ENCODE peak calls at places on chromosomes 6 and 20, in five cellular contexts. S is K562, M is GM12878, P is SK-N-SH, R is HepG2. O is an unnamed sample.

GRCh38 chr6:31659649-31660223 is 842 bp downstream of the C6orf47 start:
- DNase-seq in S (no peak), M (no peak), P (no peak), R (no peak), O (no peak)

GRCh38 chr6:133890941-133891813 is 2.3 kb downstream of the TCF21 start:
- DNase-seq in S (no peak), M (no peak), P (peak; percentile 59), R (no peak), O (peak; percentile 59)

GRCh38 chr20:17631576-17632319 is 50.3 kb downstream of the RRBP1 start:
- DNase-seq in S (no peak), M (no peak), P (no peak), R (no peak), O (no peak)

GRCh38 chr6:13453771-13454251 is 33.6 kb downstream of the GFOD1 start:
- DNase-seq in S (no peak), M (peak; percentile 65), P (no peak), R (no peak), O (no peak)

GRCh38 chr6:66558189-66558588 is 851.2 kb upstream of the EYS start:
- DNase-seq in S (no peak), M (no peak), P (no peak), R (peak; percentile 7), O (peak; percentile 6)

GRCh38 chr20:59935457-59936185 is 2.2 kb upstream of the SYCP2 start:
- DNase-seq in S (no peak), M (no peak), P (no peak), R (no peak), O (no peak)

GRCh38 chr6:150967910-150968309 is 102.4 kb downstream of the MTHFD1L start:
- DNase-seq in S (no peak), M (no peak), P (no peak), R (no peak), O (no peak)

GRCh38 chr6:43683708-43684455 is 3.7 kb downstream of the MRPS18A start:
- DNase-seq in S (no peak), M (no peak), P (no peak), R (no peak), O (no peak)

GRCh38 chr6:16765235-16765634 is 4.0 kb upstream of the ATXN1 start:
- DNase-seq in S (no peak), M (no peak), P (no peak), R (no peak), O (no peak)

GRCh38 chr6:16767765-16768514 is 6.7 kb upstream of the ATXN1 start:
- DNase-seq in S (no peak), M (no peak), P (no peak), R (no peak), O (no peak)

GRCh38 chr6:16766836-16767745 is 5.8 kb upstream of the ATXN1 start:
- DNase-seq in S (no peak), M (no peak), P (no peak), R (no peak), O (no peak)

GRCh38 chr6:16764188-16764950 is 3.1 kb upstream of the ATXN1 start:
- DNase-seq in S (no peak), M (no peak), P (peak; percentile 34), R (peak; percentile 53), O (no peak)

DNA sequence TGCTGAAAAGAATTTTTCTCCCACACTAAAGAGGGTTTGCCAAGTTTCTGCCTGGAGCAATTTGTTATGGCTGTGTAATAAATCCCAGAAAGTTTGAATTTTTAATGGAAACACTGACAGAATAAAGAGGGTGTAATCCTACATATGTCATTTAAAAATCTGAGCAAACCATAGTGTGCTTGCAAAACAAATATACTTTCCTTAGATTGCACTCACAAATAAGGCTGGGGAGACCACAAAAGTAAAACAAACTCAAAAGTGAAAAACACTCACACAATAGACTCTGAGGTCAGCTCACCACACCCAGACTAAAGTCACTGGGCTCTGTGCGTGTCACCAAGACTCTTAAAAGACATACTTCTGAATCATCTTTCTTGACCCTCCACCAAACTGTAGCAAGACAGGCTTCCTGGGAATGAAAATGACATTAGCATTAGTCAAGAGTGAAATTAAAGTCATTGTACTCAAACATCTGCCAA is 4.8 kb upstream of the ATXN1 start:
- DNase-seq in S (no peak), M (no peak), P (no peak), R (no peak), O (no peak)
- TF ChIP-seq FOXM1 in S (no peak), M (no peak), P (peak; percentile 51), R (no peak), O (no peak)

GRCh38 chr6:50826037-50826761 is 7.5 kb downstream of the TFAP2B start:
- DNase-seq in S (no peak), M (no peak), P (no peak), R (no peak), O (no peak)

GRCh38 chr6:50823130-50823920 is 4.7 kb downstream of the TFAP2B start:
- DNase-seq in S (no peak), M (no peak), P (no peak), R (no peak), O (no peak)

GRCh38 chr6:50826803-50827202 is 8.1 kb downstream of the TFAP2B start:
- DNase-seq in S (no peak), M (no peak), P (no peak), R (no peak), O (no peak)

GRCh38 chr6:50825375-50826036 is 6.8 kb downstream of the TFAP2B start:
- DNase-seq in S (peak; percentile 77), M (no peak), P (no peak), R (no peak), O (no peak)

DNA sequence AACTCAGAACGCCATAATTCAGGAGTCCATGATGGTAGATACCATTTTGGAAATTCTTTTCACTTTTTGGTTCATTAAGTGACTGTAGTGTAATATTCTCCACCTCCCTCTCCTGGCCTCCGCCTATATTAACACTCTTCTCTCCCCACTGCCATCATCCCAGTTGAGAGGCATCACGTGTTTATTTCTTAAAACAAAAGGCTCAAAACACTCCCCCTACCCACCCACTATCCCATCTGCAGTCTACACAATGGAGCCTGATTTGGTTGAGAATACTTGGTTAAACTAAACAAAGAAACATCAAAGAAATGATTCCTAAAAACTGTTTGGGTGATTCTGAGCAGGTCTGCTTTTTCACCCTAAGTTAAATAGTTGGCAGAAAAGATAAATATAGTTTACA is 5.8 kb downstream of the TFAP2B start:
- DNase-seq in S (no peak), M (no peak), P (no peak), R (no peak), O (no peak)
- TF ChIP-seq FOXM1 in S (no peak), M (no peak), P (no peak), R (no peak), O (no peak)

GRCh38 chr6:37731888-37732287 is 34.2 kb upstream of the MDGA1 start:
- DNase-seq in S (peak; percentile 82), M (peak; percentile 39), P (no peak), R (no peak), O (no peak)
- TF ChIP-seq FOXM1 in S (no peak), M (no peak), P (no peak), R (no peak), O (no peak)

DNA sequence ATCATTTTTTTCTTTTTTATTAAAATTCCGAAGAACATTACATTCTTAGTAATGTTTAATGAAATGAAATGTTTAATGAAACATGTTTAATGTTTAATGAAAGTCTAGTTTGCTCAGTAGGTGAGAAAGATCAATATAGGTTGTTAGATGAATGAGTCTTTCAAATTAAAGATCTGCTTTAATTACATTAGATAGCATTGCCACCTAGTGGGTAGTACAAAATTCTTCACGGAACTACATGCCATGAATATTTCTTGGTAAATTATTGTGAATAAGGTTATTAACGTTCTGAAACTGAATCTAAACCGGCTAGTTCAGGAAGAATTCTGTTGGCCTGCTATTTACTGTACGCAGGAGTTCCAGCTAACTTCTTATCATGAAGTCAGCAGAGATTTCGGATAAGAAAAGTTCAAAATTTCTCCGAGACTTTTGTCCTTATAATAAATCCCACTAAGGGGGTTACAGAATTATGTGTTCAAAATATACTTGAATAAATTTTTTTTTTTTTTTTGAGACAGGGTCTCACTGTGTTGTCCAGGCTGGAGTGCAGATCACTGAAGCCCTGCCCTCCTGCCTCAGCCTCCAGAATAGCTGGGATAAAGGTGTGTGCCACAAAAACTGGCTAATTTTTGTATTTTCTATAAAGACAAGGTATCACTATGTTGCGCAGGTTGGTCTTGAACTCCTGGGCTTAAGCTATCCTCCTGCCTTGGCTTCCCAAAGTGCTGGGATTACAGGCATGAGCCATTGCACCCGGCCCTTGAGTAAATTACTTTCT is 7.9 kb upstream of the GMNN start:
- DNase-seq in S (no peak), M (no peak), P (peak; percentile 36), R (no peak), O (no peak)
- TF ChIP-seq FOXM1 in S (no peak), M (no peak), P (no peak), R (no peak), O (no peak)

DNA sequence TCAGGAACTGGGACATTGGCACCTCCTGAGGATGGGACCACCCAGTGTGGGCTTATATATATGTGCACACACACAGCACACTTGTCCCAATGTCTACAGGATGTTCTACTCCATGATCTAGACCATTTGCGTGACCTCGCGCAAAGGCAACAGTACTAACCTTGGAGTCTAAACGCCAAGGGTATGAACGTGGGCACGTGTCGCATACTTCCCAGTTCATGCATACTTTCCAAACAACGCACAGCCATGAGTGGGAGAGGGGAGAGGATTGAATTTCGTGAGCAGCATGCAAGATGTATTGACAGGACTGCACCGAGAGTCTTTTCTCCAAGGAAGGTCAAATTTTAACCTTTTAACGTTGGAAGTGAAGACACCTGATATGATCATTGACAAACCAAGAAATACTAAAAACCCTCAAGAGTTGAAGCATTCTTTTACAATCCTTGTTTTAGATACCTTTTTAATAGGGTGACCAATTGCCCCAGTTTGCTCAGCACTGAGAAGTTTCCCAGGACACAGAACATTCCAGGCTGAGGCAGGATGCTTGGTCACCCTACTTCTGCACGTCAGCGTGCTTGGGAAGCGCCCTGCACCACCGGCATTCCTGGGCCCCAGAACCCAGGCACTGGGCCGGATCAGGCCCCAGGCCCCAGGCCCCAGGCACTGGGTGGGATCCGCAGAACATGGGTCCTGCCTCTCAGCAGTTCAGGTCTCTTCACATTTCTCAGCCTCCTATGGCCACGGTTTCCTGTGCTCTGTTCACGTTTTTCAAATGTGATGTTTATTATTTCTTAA is 214.0 kb upstream of the QKI start:
- DNase-seq in S (no peak), M (no peak), P (no peak), R (no peak), O (no peak)
- TF ChIP-seq FOXM1 in S (no peak), M (no peak), P (no peak), R (no peak), O (no peak)

GRCh38 chr6:147990159-147990558 is 352.5 kb upstream of the SASH1 start:
- DNase-seq in S (no peak), M (no peak), P (no peak), R (no peak), O (no peak)

GRCh38 chr6:147986891-147987290 is 355.7 kb upstream of the SASH1 start:
- DNase-seq in S (no peak), M (no peak), P (no peak), R (no peak), O (no peak)
- TF ChIP-seq FOXM1 in S (no peak), M (no peak), P (no peak), R (no peak), O (no peak)